ENCODE peak calls at places on chromosome 21, in five cellular contexts. Q, F, I, Y and J are unnamed samples.

GRCh38 chr21:33441489-33442477 is 38.0 kb downstream of the TMEM50B start:
- DNase-seq in Q (no peak), F (no peak), I (peak), Y (peak), J (peak)

GRCh38 chr21:31161157-31161556 is 122.9 kb upstream of the KRTAP19-8 start:
- DNase-seq in Q (no peak), F (no peak), I (peak), Y (no peak), J (no peak)

GRCh38 chr21:45455321-45456013 is 50.5 kb downstream of the COL18A1 start:
- DNase-seq in Q (no peak), F (no peak), I (peak), Y (no peak), J (peak)

GRCh38 chr21:45986316-45987051 is 4.9 kb downstream of the COL6A1 start:
- DNase-seq in Q (no peak), F (no peak), I (no peak), Y (no peak), J (no peak)

GRCh38 chr21:46603228-46603627 is 1.7 kb downstream of the S100B start:
- DNase-seq in Q (no peak), F (no peak), I (no peak), Y (no peak), J (no peak)

GRCh38 chr21:45105906-45106485 is 31.6 kb downstream of the ADARB1 start:
- DNase-seq in Q (no peak), F (no peak), I (no peak), Y (no peak), J (no peak)

GRCh38 chr21:33430858-33431257 is 27.6 kb downstream of the IFNGR2 start:
- DNase-seq in Q (no peak), F (no peak), I (no peak), Y (no peak), J (no peak)

GRCh38 chr21:33801424-33802405 is 113.9 kb downstream of the ATP5PO start:
- DNase-seq in Q (peak), F (peak), I (peak), Y (no peak), J (peak)

GRCh38 chr21:34544032-34544496 is 32.1 kb upstream of the KCNE1 start:
- DNase-seq in Q (peak), F (peak), I (peak), Y (peak), J (peak)

GRCh38 chr21:33968082-33968997 is 52.7 kb upstream of the ATP5PO start:
- DNase-seq in Q (peak), F (no peak), I (peak), Y (no peak), J (peak)

GRCh38 chr21:40752125-40752524 is 94.8 kb downstream of the DSCAM start:
- DNase-seq in Q (no peak), F (no peak), I (no peak), Y (no peak), J (no peak)

GRCh38 chr21:45930231-45930760 is 51.3 kb upstream of the COL6A1 start:
- DNase-seq in Q (no peak), F (no peak), I (no peak), Y (no peak), J (no peak)

GRCh38 chr21:33115586-33116541 is 45.9 kb downstream of the OLIG1 start:
- DNase-seq in Q (no peak), F (no peak), I (no peak), Y (no peak), J (no peak)

GRCh38 chr21:36134820-36135390 is at the start of gene CBR3:
- DNase-seq in Q (no peak), F (peak), I (peak), Y (peak), J (peak)
- TF ChIP-seq POLR2A in Q (no peak), F (no peak), I (peak), Y (no peak), J (no peak)

GRCh38 chr21:27425172-27425571 is 458.3 kb upstream of the ADAMTS5 start:
- DNase-seq in Q (no peak), F (no peak), I (no peak), Y (no peak), J (no peak)

GRCh38 chr21:27424601-27425000 is 457.7 kb upstream of the ADAMTS5 start:
- DNase-seq in Q (no peak), F (no peak), I (peak), Y (no peak), J (no peak)

GRCh38 chr21:27425574-27425973 is 458.7 kb upstream of the ADAMTS5 start:
- DNase-seq in Q (no peak), F (no peak), I (peak), Y (no peak), J (no peak)

GRCh38 chr21:27423906-27424595 is 457.2 kb upstream of the ADAMTS5 start:
- DNase-seq in Q (no peak), F (no peak), I (peak), Y (no peak), J (no peak)

DNA sequence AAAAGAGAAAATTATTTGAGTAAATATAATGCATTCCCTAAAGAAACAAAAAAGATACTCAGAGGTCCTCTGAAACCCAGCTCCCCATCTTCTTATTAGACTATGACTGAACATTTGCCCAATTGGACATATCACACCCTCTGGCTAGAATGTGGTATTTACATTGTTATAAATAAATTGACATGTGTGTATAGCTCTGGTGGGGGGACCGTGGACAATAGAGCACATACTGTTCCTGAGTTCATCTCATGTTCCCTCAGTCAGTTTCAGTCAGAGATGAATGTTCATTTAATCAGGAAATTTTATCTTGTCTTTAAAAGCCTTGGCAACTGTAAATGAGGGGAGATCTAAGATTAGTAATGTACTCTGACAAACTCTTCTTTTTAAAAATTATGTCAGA is 459.3 kb upstream of the ADAMTS5 start:
- DNase-seq in Q (no peak), F (no peak), I (no peak), Y (no peak), J (no peak)
- TF ChIP-seq POLR2A in Q (no peak), F (no peak), I (no peak), Y (no peak), J (no peak)

GRCh38 chr21:42923553-42924432 is 1.6 kb downstream of the ERVH48-1 start:
- DNase-seq in Q (peak), F (peak), I (peak), Y (peak), J (peak)
- TF ChIP-seq POLR2A in Q (no peak), F (no peak), I (no peak), Y (no peak), J (no peak)

GRCh38 chr21:42004406-42005199 is 5.6 kb downstream of the ZBTB21 start:
- DNase-seq in Q (no peak), F (no peak), I (no peak), Y (no peak), J (no peak)

GRCh38 chr21:42001781-42002180 is 8.4 kb downstream of the ZBTB21 start:
- DNase-seq in Q (no peak), F (no peak), I (no peak), Y (no peak), J (no peak)

GRCh38 chr21:42003051-42003461 is 7.1 kb downstream of the ZBTB21 start:
- DNase-seq in Q (no peak), F (no peak), I (peak), Y (no peak), J (no peak)

GRCh38 chr21:42000908-42001307 is 9.3 kb downstream of the ZBTB21 start:
- DNase-seq in Q (no peak), F (no peak), I (no peak), Y (no peak), J (no peak)

DNA sequence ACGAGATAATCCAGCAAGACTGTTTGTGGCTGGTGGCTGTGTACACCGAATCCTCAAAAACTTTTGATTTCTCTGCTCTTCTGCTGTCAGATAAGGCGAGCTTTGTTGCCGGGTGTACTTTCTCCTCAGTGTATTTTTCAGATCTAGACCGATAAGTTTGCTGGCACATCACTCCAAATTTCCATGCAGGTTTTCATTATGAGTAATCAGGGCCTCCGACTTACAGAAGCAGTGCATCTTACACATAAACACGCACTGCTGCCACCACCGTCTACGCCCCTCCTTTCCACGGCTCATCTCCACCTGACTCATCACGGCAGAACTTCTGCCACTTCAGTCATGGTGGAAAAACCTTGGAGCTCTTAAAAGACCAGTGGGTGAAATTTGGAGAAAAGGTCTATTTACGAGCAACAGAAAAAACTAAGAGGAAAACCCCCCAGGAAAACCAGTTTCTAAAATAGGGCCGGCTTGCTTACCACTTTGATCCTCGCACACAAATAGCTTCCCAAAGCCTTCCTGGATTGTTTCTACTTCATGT is 7.7 kb downstream of the ZBTB21 start:
- DNase-seq in Q (no peak), F (no peak), I (peak), Y (no peak), J (no peak)
- TF ChIP-seq POLR2A in Q (no peak), F (no peak), I (no peak), Y (no peak), J (no peak)

GRCh38 chr21:38912789-38913119 is 107.0 kb downstream of the ETS2 start:
- DNase-seq in Q (no peak), F (no peak), I (no peak), Y (no peak), J (no peak)
- TF ChIP-seq POLR2A in Q (no peak), F (no peak), I (no peak), Y (no peak), J (no peak)

GRCh38 chr21:37227071-37228002 is 39.8 kb downstream of the VPS26C start:
- DNase-seq in Q (no peak), F (no peak), I (no peak), Y (no peak), J (no peak)
- TF ChIP-seq POLR2A in Q (no peak), F (no peak), I (no peak), Y (no peak), J (no peak)

DNA sequence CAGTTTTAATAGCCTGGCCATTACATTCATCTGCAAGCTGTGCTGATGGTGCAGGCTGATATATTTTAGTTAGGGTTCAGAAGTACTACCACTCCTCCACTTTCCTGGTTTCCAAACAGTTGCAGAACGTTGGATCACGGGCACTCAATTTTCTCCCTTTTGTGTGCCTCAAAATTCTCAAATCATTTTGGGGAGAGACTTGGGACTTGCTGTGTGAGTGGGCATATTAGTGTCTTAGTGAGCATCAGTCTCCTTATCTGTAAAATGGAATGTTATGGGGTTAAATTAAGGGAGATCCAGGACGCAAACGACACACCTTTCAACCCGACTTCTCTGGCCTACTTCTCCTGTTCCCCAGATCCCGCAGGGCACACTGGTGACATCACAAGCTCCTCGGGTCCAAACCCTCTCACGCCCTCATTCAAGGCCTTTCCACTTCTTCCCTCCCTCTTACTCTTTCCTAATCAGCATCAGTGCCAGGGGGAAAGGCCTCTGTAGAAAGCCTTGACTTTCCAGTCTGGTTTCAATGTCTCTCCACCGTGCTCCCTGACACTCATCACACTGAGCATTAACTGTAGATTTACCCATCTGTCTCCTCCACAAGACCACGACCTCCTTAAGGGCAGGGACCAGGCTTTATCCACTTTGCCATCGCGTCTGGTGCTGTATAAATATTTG is 1.2 kb downstream of the PIGP start:
- DNase-seq in Q (no peak), F (peak), I (peak), Y (peak), J (peak)
- TF ChIP-seq POLR2A in Q (peak), F (no peak), I (peak), Y (no peak), J (no peak)